ENCODE peak calls at places on chromosomes 16 and 17, in ten cellular contexts. S is body of pancreas, F is adrenal gland, N is fibroblast of lung, I is ovary, Z is PC-3, H is GM12865, V is thyroid gland, P is cardiac fibroblast, G is ascending aorta. B is an unnamed sample.

GRCh38 chr16:70304892-70305448 is 6.0 kb downstream of the DDX19B start:
- DNase-seq in S (no peak), F (no peak), N (peak), I (no peak), Z (peak), H (no peak), V (no peak), P (no peak), G (no peak), B (no peak)

GRCh38 chr16:72129976-72130656 is 36.5 kb downstream of the DHX38 start:
- DNase-seq in S (no peak), F (no peak), N (no peak), I (no peak), Z (no peak), H (no peak), V (no peak), P (no peak), G (no peak), B (no peak)

GRCh38 chr17:489758-490329 is 137.2 kb upstream of the RPH3AL start:
- DNase-seq in S (no peak), F (peak), N (peak), I (peak), Z (no peak), H (peak), V (peak), P (peak), G (no peak), B (peak)

GRCh38 chr16:85583491-85584181 is 29.5 kb upstream of the GSE1 start:
- DNase-seq in S (no peak), F (no peak), N (peak), I (no peak), Z (no peak), H (no peak), V (no peak), P (peak), G (no peak), B (no peak)

GRCh38 chr17:17304521-17304985 is 1.4 kb downstream of the NT5M start:
- DNase-seq in S (no peak), F (no peak), N (no peak), I (no peak), Z (no peak), H (peak), V (no peak), P (no peak), G (no peak), B (no peak)

GRCh38 chr16:69057400-69058378 is 47.8 kb upstream of the HAS3 start:
- DNase-seq in S (peak), F (peak), N (peak), I (no peak), Z (peak), H (peak), V (no peak), P (peak), G (no peak), B (no peak)

GRCh38 chr17:7220593-7221280 is 999 bp downstream of the ACADVL start:
- DNase-seq in S (peak), F (peak), N (peak), I (peak), Z (peak), H (peak), V (peak), P (peak), G (no peak), B (peak)

GRCh38 chr17:19753661-19754463 is 5.8 kb upstream of the ALDH3A1 start:
- DNase-seq in S (peak), F (peak), N (no peak), I (no peak), Z (peak), H (no peak), V (peak), P (no peak), G (no peak), B (peak)

GRCh38 chr16:68369697-68370096 is 58.9 kb downstream of the PRMT7 start:
- DNase-seq in S (no peak), F (no peak), N (no peak), I (no peak), Z (no peak), H (peak), V (no peak), P (no peak), G (no peak), B (peak)

GRCh38 chr17:68580236-68580903 is 20.8 kb downstream of the FAM20A start:
- DNase-seq in S (no peak), F (no peak), N (peak), I (peak), Z (no peak), H (no peak), V (peak), P (peak), G (no peak), B (peak)

GRCh38 chr17:82351713-82352488 is 7.1 kb upstream of the TEX19 start:
- DNase-seq in S (peak), F (peak), N (peak), I (peak), Z (peak), H (peak), V (peak), P (peak), G (no peak), B (peak)

GRCh38 chr17:48113201-48113676 is 5.7 kb downstream of the SNX11 start:
- DNase-seq in S (no peak), F (no peak), N (no peak), I (no peak), Z (no peak), H (peak), V (no peak), P (peak), G (no peak), B (peak)

GRCh38 chr17:74957935-74958549 is 14.5 kb downstream of the HID1 start:
- DNase-seq in S (peak), F (peak), N (peak), I (peak), Z (peak), H (peak), V (peak), P (peak), G (no peak), B (peak)

GRCh38 chr16:75301804-75302203 is 50.4 kb upstream of the BCAR1 start:
- DNase-seq in S (no peak), F (no peak), N (peak), I (no peak), Z (no peak), H (no peak), V (no peak), P (no peak), G (no peak), B (no peak)

GRCh38 chr17:71208111-71208704 is 912.6 kb upstream of the SOX9 start:
- DNase-seq in S (no peak), F (no peak), N (peak), I (no peak), Z (peak), H (no peak), V (no peak), P (peak), G (no peak), B (no peak)

GRCh38 chr17:35341465-35341992 is 31.9 kb downstream of the SLFN11 start:
- DNase-seq in S (no peak), F (no peak), N (no peak), I (no peak), Z (no peak), H (peak), V (no peak), P (no peak), G (no peak), B (no peak)

GRCh38 chr16:83925095-83925905 is 26.4 kb downstream of the MLYCD start:
- DNase-seq in S (no peak), F (no peak), N (no peak), I (no peak), Z (no peak), H (no peak), V (no peak), P (no peak), G (no peak), B (no peak)

GRCh38 chr16:71542377-71542776 is 16.2 kb downstream of the CHST4 start:
- DNase-seq in S (peak), F (peak), N (no peak), I (no peak), Z (peak), H (peak), V (peak), P (peak), G (no peak), B (peak)

GRCh38 chr17:75738218-75738802 is 17.1 kb downstream of the ITGB4 start:
- DNase-seq in S (no peak), F (no peak), N (no peak), I (no peak), Z (no peak), H (peak), V (no peak), P (peak), G (no peak), B (no peak)

DNA sequence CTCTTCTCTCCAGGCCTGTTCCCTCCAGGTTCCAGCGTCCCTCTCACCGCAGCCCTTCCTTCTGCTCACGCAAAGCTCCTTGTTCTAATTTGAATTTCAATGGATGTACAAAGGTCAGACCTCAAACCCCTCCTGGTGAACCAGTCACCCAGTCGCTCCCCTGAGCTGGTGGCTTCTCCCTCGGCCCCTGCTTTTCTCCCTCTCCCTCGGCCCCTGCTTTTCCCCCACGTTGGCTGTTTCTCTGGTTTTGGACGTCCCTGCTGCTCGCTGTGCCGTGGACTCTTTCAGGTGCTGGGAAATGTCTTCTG is 8.6 kb upstream of the MSLN start:
- DNase-seq in S (no peak), F (no peak), N (no peak), I (no peak), Z (no peak), H (no peak), V (no peak), P (no peak), G (no peak), B (no peak)
- H3K4me3 ChIP-seq in S (no peak), F (no peak), N (no peak), I (no peak), Z (no peak), H (no peak), V (no peak), P (no peak), G (no peak), B (no peak)

GRCh38 chr17:43445009-43445589 is 38.7 kb upstream of the DHX8 start:
- DNase-seq in S (no peak), F (no peak), N (no peak), I (no peak), Z (no peak), H (no peak), V (no peak), P (no peak), G (no peak), B (no peak)

GRCh38 chr17:43442711-43443110 is 41.1 kb upstream of the DHX8 start:
- DNase-seq in S (no peak), F (no peak), N (peak), I (no peak), Z (no peak), H (no peak), V (no peak), P (peak), G (no peak), B (no peak)

GRCh38 chr17:43446773-43447172 is 37.0 kb upstream of the DHX8 start:
- DNase-seq in S (no peak), F (no peak), N (no peak), I (no peak), Z (no peak), H (no peak), V (no peak), P (no peak), G (no peak), B (no peak)

GRCh38 chr17:43444223-43445008 is 39.4 kb upstream of the DHX8 start:
- DNase-seq in S (peak), F (no peak), N (peak), I (no peak), Z (no peak), H (no peak), V (peak), P (no peak), G (no peak), B (no peak)

GRCh38 chr17:43443381-43443780 is 40.4 kb upstream of the DHX8 start:
- DNase-seq in S (no peak), F (no peak), N (no peak), I (no peak), Z (no peak), H (no peak), V (peak), P (no peak), G (no peak), B (no peak)
- TF ChIP-seq CTCF in S (no peak), F (no peak), N (no peak), I (no peak), Z (no peak), H (no peak), V (no peak), P (no peak), G (no peak), B (no peak)

GRCh38 chr17:29720471-29720990 is 97.8 kb upstream of the CORO6 start:
- DNase-seq in S (no peak), F (no peak), N (no peak), I (no peak), Z (no peak), H (no peak), V (no peak), P (no peak), G (no peak), B (no peak)

GRCh38 chr17:29718446-29719039 is 95.8 kb upstream of the CORO6 start:
- DNase-seq in S (no peak), F (no peak), N (no peak), I (no peak), Z (no peak), H (no peak), V (no peak), P (no peak), G (no peak), B (no peak)

GRCh38 chr17:29723283-29724047 is 100.8 kb upstream of the CORO6 start:
- DNase-seq in S (no peak), F (no peak), N (no peak), I (no peak), Z (no peak), H (peak), V (no peak), P (no peak), G (no peak), B (no peak)

GRCh38 chr17:29719469-29719868 is 96.8 kb upstream of the CORO6 start:
- DNase-seq in S (no peak), F (no peak), N (no peak), I (no peak), Z (no peak), H (no peak), V (no peak), P (no peak), G (no peak), B (no peak)

GRCh38 chr17:29722411-29723198 is 99.9 kb upstream of the CORO6 start:
- DNase-seq in S (peak), F (peak), N (peak), I (peak), Z (no peak), H (peak), V (peak), P (peak), G (peak), B (peak)
- H3K4me3 ChIP-seq in S (no peak), F (no peak), N (peak), I (peak), Z (no peak), H (peak), V (no peak), P (no peak), G (no peak), B (no peak)

GRCh38 chr17:51803161-51803560 is 355.4 kb downstream of the CA10 start:
- DNase-seq in S (no peak), F (no peak), N (no peak), I (no peak), Z (no peak), H (no peak), V (no peak), P (no peak), G (no peak), B (no peak)
- TF ChIP-seq CTCF in S (no peak), F (no peak), N (no peak), I (no peak), Z (no peak), H (no peak), V (no peak), P (no peak), G (no peak), B (no peak)

GRCh38 chr16:51095114-51095872 is 55.8 kb downstream of the SALL1 start:
- DNase-seq in S (no peak), F (no peak), N (no peak), I (no peak), Z (no peak), H (no peak), V (no peak), P (no peak), G (no peak), B (no peak)
- H3K4me3 ChIP-seq in S (no peak), F (no peak), N (no peak), I (no peak), Z (no peak), H (no peak), V (no peak), P (no peak), G (no peak), B (no peak)

DNA sequence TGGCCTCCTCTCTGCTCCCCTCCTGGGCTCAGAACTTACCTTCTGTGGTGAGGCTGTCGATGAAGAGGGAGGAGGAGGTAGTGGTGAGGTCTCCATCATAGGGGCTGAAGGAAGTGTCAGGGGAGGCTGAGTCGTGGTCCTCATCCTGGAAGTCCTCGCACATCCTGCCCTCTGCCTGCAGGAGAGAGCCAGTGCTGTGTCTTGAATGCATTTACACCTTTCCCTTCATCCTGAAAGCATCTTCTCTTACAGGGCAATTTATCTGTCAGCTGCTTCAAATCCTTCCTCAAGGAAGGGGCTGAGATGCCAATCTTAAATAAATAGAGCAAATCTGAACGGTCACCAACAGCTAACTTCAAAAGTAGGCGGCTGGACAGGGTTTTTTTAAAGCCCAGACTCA is 73.6 kb downstream of the PLXDC1 start:
- DNase-seq in S (no peak), F (no peak), N (no peak), I (no peak), Z (no peak), H (no peak), V (no peak), P (no peak), G (no peak), B (no peak)
- TF ChIP-seq CTCF in S (no peak), F (no peak), N (no peak), I (no peak), Z (no peak), H (no peak), V (no peak), P (peak), G (no peak), B (no peak)

GRCh38 chr17:60077672-60078519 is 825 bp downstream of the HEATR6 start:
- DNase-seq in S (no peak), F (no peak), N (peak), I (no peak), Z (no peak), H (no peak), V (no peak), P (peak), G (no peak), B (no peak)

GRCh38 chr17:60075981-60076380 is 2.7 kb downstream of the HEATR6 start:
- DNase-seq in S (no peak), F (no peak), N (no peak), I (no peak), Z (no peak), H (no peak), V (no peak), P (no peak), G (no peak), B (no peak)

GRCh38 chr17:60079401-60079861 is 710 bp upstream of the HEATR6 start:
- DNase-seq in S (peak), F (peak), N (peak), I (no peak), Z (peak), H (no peak), V (no peak), P (peak), G (no peak), B (no peak)

GRCh38 chr17:60076811-60077210 is 1.9 kb downstream of the HEATR6 start:
- DNase-seq in S (no peak), F (no peak), N (no peak), I (no peak), Z (no peak), H (no peak), V (no peak), P (no peak), G (no peak), B (no peak)

GRCh38 chr17:60077226-60077625 is 1.5 kb downstream of the HEATR6 start:
- DNase-seq in S (no peak), F (no peak), N (no peak), I (no peak), Z (no peak), H (no peak), V (no peak), P (peak), G (no peak), B (no peak)
- H3K4me3 ChIP-seq in S (no peak), F (no peak), N (peak), I (no peak), Z (peak), H (no peak), V (no peak), P (no peak), G (no peak), B (no peak)

B was measured in heart left ventricle.